ENCODE peak calls at places on chromosomes 5 and 9, in five cellular contexts. One of them, this sample, is unnamed.

GRCh38 chr9:112065781-112066606 is 109.1 kb downstream of the SUSD1 start:
- DNase-seq in cardiac muscle cell: no peak
- DNase-seq in OCI-LY7: no peak
- DNase-seq in Peyer's patch: peak; percentile 83
- DNase-seq in colonic mucosa: peak; percentile 82
- DNase-seq in this sample: peak; percentile 76

GRCh38 chr5:81718300-81718699 is 32.6 kb downstream of the SSBP2 start:
- DNase-seq in cardiac muscle cell: peak; percentile 9
- DNase-seq in OCI-LY7: no peak
- DNase-seq in Peyer's patch: no peak
- DNase-seq in colonic mucosa: no peak
- DNase-seq in this sample: no peak

GRCh38 chr9:87824216-87824875 is 58.3 kb upstream of the SPATA31E1 start:
- DNase-seq in cardiac muscle cell: no peak
- DNase-seq in OCI-LY7: no peak
- DNase-seq in Peyer's patch: no peak
- DNase-seq in colonic mucosa: no peak
- DNase-seq in this sample: no peak

GRCh38 chr5:109989161-109989560 is 299.4 kb downstream of the MAN2A1 start:
- DNase-seq in cardiac muscle cell: no peak
- DNase-seq in OCI-LY7: no peak
- DNase-seq in Peyer's patch: no peak
- DNase-seq in colonic mucosa: no peak
- DNase-seq in this sample: no peak

GRCh38 chr9:81430727-81431126 is 258.6 kb downstream of the TLE1 start:
- DNase-seq in cardiac muscle cell: no peak
- DNase-seq in OCI-LY7: no peak
- DNase-seq in Peyer's patch: no peak
- DNase-seq in colonic mucosa: no peak
- DNase-seq in this sample: no peak

GRCh38 chr9:93622725-93623124 is 46.3 kb downstream of the PHF2 start:
- DNase-seq in cardiac muscle cell: no peak
- DNase-seq in OCI-LY7: no peak
- DNase-seq in Peyer's patch: no peak
- DNase-seq in colonic mucosa: no peak
- DNase-seq in this sample: no peak

GRCh38 chr5:93303291-93303691 is 277.7 kb downstream of the NR2F1-AS1 start:
- DNase-seq in cardiac muscle cell: peak; percentile 47
- DNase-seq in OCI-LY7: no peak
- DNase-seq in Peyer's patch: no peak
- DNase-seq in colonic mucosa: no peak
- DNase-seq in this sample: no peak

GRCh38 chr5:177359451-177359851 is 1.7 kb downstream of the RGS14 start:
- DNase-seq in cardiac muscle cell: no peak
- DNase-seq in OCI-LY7: no peak
- DNase-seq in Peyer's patch: no peak
- DNase-seq in colonic mucosa: no peak
- DNase-seq in this sample: no peak

GRCh38 chr5:171580506-171581265 is 161.2 kb downstream of the FGF18 start:
- DNase-seq in cardiac muscle cell: peak; percentile 43
- DNase-seq in OCI-LY7: no peak
- DNase-seq in Peyer's patch: no peak
- DNase-seq in colonic mucosa: no peak
- DNase-seq in this sample: no peak

GRCh38 chr9:133158695-133159094 is 5.0 kb downstream of the GBGT1 start:
- DNase-seq in cardiac muscle cell: no peak
- DNase-seq in OCI-LY7: no peak
- DNase-seq in Peyer's patch: peak; percentile 20
- DNase-seq in colonic mucosa: peak; percentile 14
- DNase-seq in this sample: no peak

DNA sequence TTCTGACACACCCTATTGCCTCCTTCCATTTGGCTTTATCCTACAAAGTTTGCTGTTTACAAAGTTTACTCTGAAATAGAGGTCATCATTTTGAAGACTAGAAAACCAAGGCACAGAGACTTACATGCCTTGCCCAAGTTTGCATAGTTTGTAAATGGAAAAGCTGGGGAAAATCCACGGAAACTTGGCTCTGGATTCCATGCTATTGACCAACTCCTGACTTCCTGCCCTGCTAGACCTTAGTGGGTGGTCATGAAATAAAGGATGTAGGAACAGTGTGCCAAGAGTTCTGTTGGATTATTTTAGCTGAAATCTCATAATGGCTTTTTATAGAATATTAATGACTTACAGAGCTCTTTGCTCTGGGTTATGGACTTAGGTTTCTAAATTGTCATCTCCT is 69.5 kb downstream of the GRIA1 start:
- DNase-seq in cardiac muscle cell: peak; percentile 73
- DNase-seq in OCI-LY7: no peak
- DNase-seq in Peyer's patch: no peak
- DNase-seq in colonic mucosa: no peak
- DNase-seq in this sample: no peak
- TF ChIP-seq CTCF in cardiac muscle cell: no peak
- TF ChIP-seq CTCF in OCI-LY7: no peak
- TF ChIP-seq CTCF in Peyer's patch: no peak
- TF ChIP-seq CTCF in colonic mucosa: no peak
- TF ChIP-seq CTCF in this sample: no peak

GRCh38 chr5:38546691-38547146 is 9.7 kb downstream of the LIFR start:
- DNase-seq in cardiac muscle cell: no peak
- DNase-seq in OCI-LY7: no peak
- DNase-seq in Peyer's patch: no peak
- DNase-seq in colonic mucosa: no peak
- DNase-seq in this sample: no peak
- H3K4me1 ChIP-seq in cardiac muscle cell: peaks cover 29% of the 10 kb centered on the region
- H3K4me1 ChIP-seq in OCI-LY7: no peaks in the 10 kb centered on the region
- H3K4me1 ChIP-seq in Peyer's patch: no peaks in the 10 kb centered on the region
- H3K4me1 ChIP-seq in colonic mucosa: no peaks in the 10 kb centered on the region
- H3K4me1 ChIP-seq in this sample: peaks cover 14% of the 10 kb centered on the region

DNA sequence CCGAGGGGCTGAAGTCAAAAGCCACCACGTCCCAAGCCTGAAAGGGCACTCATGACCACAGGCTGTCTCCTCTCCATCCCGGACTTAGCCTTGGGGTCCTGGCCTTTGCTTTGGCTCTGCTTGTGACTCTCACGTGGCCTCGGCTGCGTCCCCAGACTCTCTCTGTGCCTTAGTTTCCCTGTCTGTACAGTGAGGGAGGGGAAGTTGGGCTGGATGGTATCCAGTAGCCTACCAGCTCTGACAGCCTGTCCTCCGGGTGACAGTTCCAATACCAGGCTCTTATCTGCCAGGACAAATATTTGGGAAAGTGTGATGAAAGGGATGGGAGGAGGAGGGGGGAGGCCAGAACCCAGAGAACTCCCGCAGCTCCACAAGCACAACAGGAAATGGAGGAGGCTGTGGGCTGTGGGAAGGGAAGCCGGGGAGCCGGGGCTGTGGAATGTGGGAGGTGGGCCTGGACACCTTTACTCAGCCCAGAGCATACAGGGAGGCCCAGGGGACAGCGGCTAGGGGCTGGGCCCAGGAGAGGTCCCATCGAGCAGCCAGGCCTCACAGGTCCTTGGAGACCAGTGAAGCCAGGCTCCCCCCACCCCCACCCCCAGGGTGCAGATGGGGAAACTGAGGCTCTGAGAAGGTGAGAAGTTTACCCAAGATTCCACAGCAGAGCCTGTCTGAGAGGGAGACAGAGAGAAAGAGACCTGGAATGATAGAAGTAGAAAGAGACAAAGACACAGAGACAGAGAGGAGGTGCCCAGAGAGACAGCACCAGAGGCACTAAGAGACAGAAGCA is 18.3 kb downstream of the PDGFRB start:
- DNase-seq in cardiac muscle cell: peak; percentile 79
- DNase-seq in OCI-LY7: no peak
- DNase-seq in Peyer's patch: no peak
- DNase-seq in colonic mucosa: no peak
- DNase-seq in this sample: peak; percentile 61
- H3K27ac ChIP-seq in cardiac muscle cell: peak overlapping the region; percentile 68
- H3K27ac ChIP-seq in OCI-LY7: no peak overlapping the region
- H3K27ac ChIP-seq in Peyer's patch: peak overlapping the region; percentile 62
- H3K27ac ChIP-seq in colonic mucosa: no peak overlapping the region
- H3K27ac ChIP-seq in this sample: peak overlapping the region; percentile 69

GRCh38 chr5:151223447-151224264 is at the start of gene CCDC69:
- DNase-seq in cardiac muscle cell: peak; percentile 79
- DNase-seq in OCI-LY7: peak; percentile 79
- DNase-seq in Peyer's patch: peak; percentile 76
- DNase-seq in colonic mucosa: peak; percentile 75
- DNase-seq in this sample: peak; percentile 89
- TF ChIP-seq CTCF in cardiac muscle cell: no peak
- TF ChIP-seq CTCF in OCI-LY7: peak; percentile 40
- TF ChIP-seq CTCF in Peyer's patch: no peak
- TF ChIP-seq CTCF in colonic mucosa: no peak
- TF ChIP-seq CTCF in this sample: no peak

GRCh38 chr5:102763734-102764133 is 8.6 kb downstream of the PAM start:
- DNase-seq in cardiac muscle cell: no peak
- DNase-seq in OCI-LY7: no peak
- DNase-seq in Peyer's patch: no peak
- DNase-seq in colonic mucosa: no peak
- DNase-seq in this sample: no peak
- H3K4me1 ChIP-seq in cardiac muscle cell: peaks cover 3% of the 10 kb centered on the region
- H3K4me1 ChIP-seq in OCI-LY7: no peaks in the 10 kb centered on the region
- H3K4me1 ChIP-seq in Peyer's patch: peaks cover 12% of the 10 kb centered on the region
- H3K4me1 ChIP-seq in colonic mucosa: no peaks in the 10 kb centered on the region
- H3K4me1 ChIP-seq in this sample: no peaks in the 10 kb centered on the region

GRCh38 chr9:34651286-34651685 is 699 bp upstream of the IL11RA start:
- DNase-seq in cardiac muscle cell: peak; percentile 69
- DNase-seq in OCI-LY7: no peak
- DNase-seq in Peyer's patch: no peak
- DNase-seq in colonic mucosa: peak; percentile 70
- DNase-seq in this sample: no peak
- H3K27ac ChIP-seq in cardiac muscle cell: peak overlapping the region; percentile 81
- H3K27ac ChIP-seq in OCI-LY7: no peak overlapping the region
- H3K27ac ChIP-seq in Peyer's patch: peak overlapping the region; percentile 78
- H3K27ac ChIP-seq in colonic mucosa: peak overlapping the region; percentile 79
- H3K27ac ChIP-seq in this sample: peak overlapping the region; percentile 72

GRCh38 chr5:63125392-63125791 is 546.8 kb downstream of the LRRC70 start:
- DNase-seq in cardiac muscle cell: no peak
- DNase-seq in OCI-LY7: no peak
- DNase-seq in Peyer's patch: no peak
- DNase-seq in colonic mucosa: no peak
- DNase-seq in this sample: no peak

GRCh38 chr5:63127054-63127453 is 548.4 kb downstream of the LRRC70 start:
- DNase-seq in cardiac muscle cell: peak; percentile 39
- DNase-seq in OCI-LY7: no peak
- DNase-seq in Peyer's patch: no peak
- DNase-seq in colonic mucosa: no peak
- DNase-seq in this sample: no peak

GRCh38 chr5:63128018-63128417 is 549.4 kb downstream of the LRRC70 start:
- DNase-seq in cardiac muscle cell: no peak
- DNase-seq in OCI-LY7: no peak
- DNase-seq in Peyer's patch: no peak
- DNase-seq in colonic mucosa: no peak
- DNase-seq in this sample: no peak

GRCh38 chr5:63121471-63121870 is 542.9 kb downstream of the LRRC70 start:
- DNase-seq in cardiac muscle cell: no peak
- DNase-seq in OCI-LY7: no peak
- DNase-seq in Peyer's patch: no peak
- DNase-seq in colonic mucosa: no peak
- DNase-seq in this sample: no peak

DNA sequence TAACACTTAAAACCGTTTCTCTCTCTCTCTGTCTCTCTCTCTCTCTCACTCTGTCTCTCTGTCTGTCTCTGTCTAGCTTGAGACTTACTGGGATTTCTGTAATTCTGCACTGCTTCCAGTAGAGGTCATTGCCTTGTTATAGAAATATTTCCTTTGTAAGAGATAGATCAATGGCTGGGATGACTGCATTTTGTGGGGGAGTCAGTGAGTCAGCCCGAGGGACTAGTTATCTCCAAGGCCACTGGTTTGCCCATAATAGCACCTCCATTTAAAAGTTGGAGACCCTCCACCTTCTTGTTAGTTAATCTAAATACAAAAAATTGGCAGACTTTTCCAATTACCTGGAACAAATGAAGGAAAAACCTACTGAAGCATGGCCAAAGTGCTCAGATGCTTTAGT is 547.2 kb downstream of the LRRC70 start:
- DNase-seq in cardiac muscle cell: peak; percentile 71
- DNase-seq in OCI-LY7: peak; percentile 8
- DNase-seq in Peyer's patch: no peak
- DNase-seq in colonic mucosa: no peak
- DNase-seq in this sample: no peak
- TF ChIP-seq CTCF in cardiac muscle cell: peak; percentile 74
- TF ChIP-seq CTCF in OCI-LY7: peak; percentile 72
- TF ChIP-seq CTCF in Peyer's patch: no peak
- TF ChIP-seq CTCF in colonic mucosa: no peak
- TF ChIP-seq CTCF in this sample: peak; percentile 38

GRCh38 chr9:38417003-38417965 is 7.0 kb downstream of the IGFBPL1 start:
- DNase-seq in cardiac muscle cell: no peak
- DNase-seq in OCI-LY7: peak; percentile 24
- DNase-seq in Peyer's patch: no peak
- DNase-seq in colonic mucosa: peak; percentile 45
- DNase-seq in this sample: no peak

GRCh38 chr9:38416461-38416860 is 7.8 kb downstream of the IGFBPL1 start:
- DNase-seq in cardiac muscle cell: no peak
- DNase-seq in OCI-LY7: no peak
- DNase-seq in Peyer's patch: no peak
- DNase-seq in colonic mucosa: no peak
- DNase-seq in this sample: no peak

GRCh38 chr9:38419216-38419615 is 5.0 kb downstream of the IGFBPL1 start:
- DNase-seq in cardiac muscle cell: no peak
- DNase-seq in OCI-LY7: no peak
- DNase-seq in Peyer's patch: no peak
- DNase-seq in colonic mucosa: no peak
- DNase-seq in this sample: no peak

GRCh38 chr9:38415846-38416245 is 8.4 kb downstream of the IGFBPL1 start:
- DNase-seq in cardiac muscle cell: no peak
- DNase-seq in OCI-LY7: no peak
- DNase-seq in Peyer's patch: no peak
- DNase-seq in colonic mucosa: no peak
- DNase-seq in this sample: no peak

DNA sequence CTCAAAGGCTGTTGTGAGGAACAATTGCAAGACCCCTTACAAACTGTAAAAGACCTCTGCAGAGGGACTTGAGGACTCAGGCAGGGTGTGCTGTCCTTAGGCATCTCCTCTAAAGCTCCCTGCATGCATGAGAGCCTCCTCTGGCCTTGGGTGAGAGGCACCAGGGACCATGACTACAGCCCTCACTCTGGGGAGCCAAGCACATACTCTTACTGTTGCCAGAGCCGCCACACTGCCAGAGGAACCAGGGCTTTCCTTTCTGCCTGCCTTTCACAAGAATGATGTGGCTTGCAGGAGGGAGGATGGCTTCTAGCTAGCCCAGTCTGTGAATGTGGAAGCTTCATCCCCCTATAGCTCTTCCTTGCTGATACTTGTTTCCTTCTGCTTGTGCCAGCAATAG is 5.9 kb downstream of the IGFBPL1 start:
- DNase-seq in cardiac muscle cell: no peak
- DNase-seq in OCI-LY7: no peak
- DNase-seq in Peyer's patch: no peak
- DNase-seq in colonic mucosa: no peak
- DNase-seq in this sample: no peak
- H3K4me1 ChIP-seq in cardiac muscle cell: peaks cover 8% of the 10 kb centered on the region
- H3K4me1 ChIP-seq in OCI-LY7: no peaks in the 10 kb centered on the region
- H3K4me1 ChIP-seq in Peyer's patch: no peaks in the 10 kb centered on the region
- H3K4me1 ChIP-seq in colonic mucosa: no peaks in the 10 kb centered on the region
- H3K4me1 ChIP-seq in this sample: no peaks in the 10 kb centered on the region